ENCODE peak calls at places on chromosome 7, in seven cellular contexts. I, O, X, R, F, B and W are unnamed samples.

GRCh38 chr7:112510743-112511110 is 29.9 kb downstream of the LSMEM1 start:
- DNase-seq in O (no peak), F (no peak), B (no peak), I (no peak), X (no peak), R (no peak), W (no peak)

GRCh38 chr7:47783456-47784240 is 164.6 kb downstream of the PKD1L1 start:
- DNase-seq in R (peak; percentile 84), O (peak; percentile 95), X (no peak), B (no peak), F (no peak), I (peak; percentile 96), W (no peak)

GRCh38 chr7:44310221-44310848 is 15.1 kb downstream of the CAMK2B start:
- DNase-seq in F (no peak), I (no peak), R (no peak), O (no peak), X (no peak), B (peak; percentile 55), W (no peak)

GRCh38 chr7:155296006-155296787 is 1.5 kb upstream of the INSIG1 start:
- DNase-seq in X (no peak), B (no peak), F (no peak), O (no peak), I (no peak), R (no peak), W (no peak)

GRCh38 chr7:1666779-1667565 is 3.1 kb upstream of the ELFN1 start:
- DNase-seq in I (no peak), R (no peak), B (peak; percentile 64), F (peak; percentile 69), O (no peak), X (peak; percentile 27), W (peak; percentile 78)

GRCh38 chr7:73974101-73974947 is 53.6 kb upstream of the ELN start:
- DNase-seq in X (no peak), B (no peak), I (no peak), F (peak; percentile 23), R (no peak), O (no peak), W (no peak)

GRCh38 chr7:112433289-112433688 is 17.0 kb upstream of the IFRD1 start:
- DNase-seq in O (no peak), I (no peak), B (no peak), R (no peak), F (no peak), X (no peak), W (no peak)

GRCh38 chr7:34315032-34315431 is 343.0 kb upstream of the NPSR1 start:
- DNase-seq in I (peak; percentile 70), X (no peak), O (no peak), B (no peak), F (no peak), R (no peak), W (no peak)

GRCh38 chr7:80134536-80135305 is at the start of gene GNAI1:
- DNase-seq in O (peak; percentile 65), R (no peak), X (peak; percentile 11), B (peak; percentile 61), F (no peak), I (no peak), W (no peak)

GRCh38 chr7:51214098-51214497 is 102.5 kb downstream of the COBL start:
- DNase-seq in I (no peak), X (no peak), R (no peak), F (no peak), B (no peak), O (no peak), W (no peak)

GRCh38 chr7:45259966-45260646 is 102.5 kb downstream of the RAMP3 start:
- DNase-seq in B (peak; percentile 94), I (no peak), X (no peak), O (peak; percentile 39), F (peak; percentile 73), R (no peak), W (peak; percentile 73)

GRCh38 chr7:80921130-80921529 is 2.3 kb upstream of the SEMA3C start:
- DNase-seq in R (no peak), I (no peak), O (no peak), B (no peak), F (no peak), X (no peak), W (no peak)

GRCh38 chr7:32871624-32872371 is 19.8 kb downstream of the KBTBD2 start:
- DNase-seq in F (no peak), I (no peak), O (no peak), X (no peak), R (no peak), B (no peak), W (no peak)

GRCh38 chr7:112079671-112080070 is 126.5 kb downstream of the DOCK4 start:
- DNase-seq in B (no peak), F (no peak), I (no peak), O (no peak), X (no peak), R (no peak), W (no peak)

GRCh38 chr7:41847171-41847570 is 144.3 kb upstream of the INHBA start:
- DNase-seq in O (peak; percentile 31), X (no peak), F (no peak), I (no peak), B (no peak), R (no peak), W (no peak)

GRCh38 chr7:46750321-46750865 is 829.3 kb upstream of the IGFBP3 start:
- DNase-seq in O (no peak), B (no peak), R (no peak), X (no peak), I (no peak), F (no peak), W (no peak)

GRCh38 chr7:40782836-40783235 is 648.0 kb downstream of the SUGCT start:
- DNase-seq in B (no peak), X (no peak), I (no peak), R (no peak), O (no peak), F (no peak), W (no peak)

GRCh38 chr7:49926720-49927119 is 153.3 kb downstream of the VWC2 start:
- DNase-seq in R (no peak), B (no peak), F (no peak), X (no peak), O (no peak), I (no peak), W (no peak)

GRCh38 chr7:12719978-12720377 is 32.5 kb downstream of the ARL4A start:
- DNase-seq in F (no peak), I (no peak), X (no peak), B (no peak), O (peak; percentile 86), R (no peak), W (no peak)

GRCh38 chr7:139393621-139394215 is 34.0 kb downstream of the LUC7L2 start:
- DNase-seq in O (no peak), B (no peak), X (no peak), F (no peak), I (no peak), R (no peak), W (no peak)